ENCODE peak calls at places on chromosomes 13 and 19, in five cellular contexts. One of them, this sample, is unnamed.

GRCh38 chr13:109500146-109500773 is 286.1 kb downstream of the IRS2 start:
- DNase-seq in left ventricle myocardium inferior: no peak
- DNase-seq in pancreas: no peak
- DNase-seq in body of pancreas: no peak
- DNase-seq in fibroblast of mammary gland: peak; percentile 21
- DNase-seq in this sample: no peak

GRCh38 chr19:48565090-48565489 is 13.1 kb downstream of the SULT2B1 start:
- DNase-seq in body of pancreas: no peak
- DNase-seq in pancreas: no peak
- DNase-seq in left ventricle myocardium inferior: no peak
- DNase-seq in fibroblast of mammary gland: peak; percentile 70
- DNase-seq in this sample: no peak

GRCh38 chr19:45468159-45468651 is 409 bp downstream of the FOSB start:
- DNase-seq in pancreas: peak; percentile 67
- DNase-seq in fibroblast of mammary gland: no peak
- DNase-seq in left ventricle myocardium inferior: no peak
- DNase-seq in body of pancreas: peak; percentile 46
- DNase-seq in this sample: no peak

GRCh38 chr13:105462981-105463380 is 1072.5 kb downstream of the EFNB2 start:
- DNase-seq in pancreas: no peak
- DNase-seq in fibroblast of mammary gland: no peak
- DNase-seq in left ventricle myocardium inferior: no peak
- DNase-seq in body of pancreas: no peak
- DNase-seq in this sample: no peak

GRCh38 chr13:113432509-113433270 is 20.6 kb downstream of the ADPRHL1 start:
- DNase-seq in fibroblast of mammary gland: no peak
- DNase-seq in pancreas: no peak
- DNase-seq in body of pancreas: no peak
- DNase-seq in left ventricle myocardium inferior: no peak
- DNase-seq in this sample: no peak

GRCh38 chr13:26112843-26113242 is 61.0 kb upstream of the SHISA2 start:
- DNase-seq in fibroblast of mammary gland: no peak
- DNase-seq in pancreas: no peak
- DNase-seq in body of pancreas: no peak
- DNase-seq in left ventricle myocardium inferior: no peak
- DNase-seq in this sample: no peak

GRCh38 chr19:17390665-17391370 is 3.2 kb downstream of the CCDC194 start:
- DNase-seq in pancreas: peak; percentile 90
- DNase-seq in left ventricle myocardium inferior: peak; percentile 89
- DNase-seq in fibroblast of mammary gland: peak; percentile 80
- DNase-seq in body of pancreas: peak; percentile 80
- DNase-seq in this sample: peak; percentile 97

GRCh38 chr19:40279120-40279551 is 6.0 kb downstream of the AKT2 start:
- DNase-seq in body of pancreas: peak; percentile 41
- DNase-seq in pancreas: no peak
- DNase-seq in left ventricle myocardium inferior: peak; percentile 80
- DNase-seq in fibroblast of mammary gland: peak; percentile 62
- DNase-seq in this sample: no peak

GRCh38 chr19:9565900-9566705 is 18.2 kb downstream of the ZNF121 start:
- DNase-seq in left ventricle myocardium inferior: no peak
- DNase-seq in pancreas: no peak
- DNase-seq in body of pancreas: no peak
- DNase-seq in fibroblast of mammary gland: peak; percentile 47
- DNase-seq in this sample: no peak

GRCh38 chr13:34357435-34358232 is 539.7 kb downstream of the RFC3 start:
- DNase-seq in pancreas: no peak
- DNase-seq in fibroblast of mammary gland: peak; percentile 73
- DNase-seq in left ventricle myocardium inferior: no peak
- DNase-seq in body of pancreas: peak; percentile 16
- DNase-seq in this sample: no peak

GRCh38 chr13:75869981-75870380 is 233.9 kb downstream of the LMO7 start:
- DNase-seq in left ventricle myocardium inferior: no peak
- DNase-seq in pancreas: no peak
- DNase-seq in body of pancreas: no peak
- DNase-seq in fibroblast of mammary gland: no peak
- DNase-seq in this sample: no peak

GRCh38 chr13:95607363-95607762 is 37.1 kb downstream of the DZIP1 start:
- DNase-seq in body of pancreas: no peak
- DNase-seq in pancreas: no peak
- DNase-seq in left ventricle myocardium inferior: no peak
- DNase-seq in fibroblast of mammary gland: peak; percentile 83
- DNase-seq in this sample: no peak

GRCh38 chr13:113629814-113630213 is 28.2 kb downstream of the ATP4B start:
- DNase-seq in pancreas: peak; percentile 25
- DNase-seq in body of pancreas: no peak
- DNase-seq in fibroblast of mammary gland: no peak
- DNase-seq in left ventricle myocardium inferior: peak; percentile 11
- DNase-seq in this sample: no peak

GRCh38 chr13:106407338-106407737 is 128.1 kb downstream of the EFNB2 start:
- DNase-seq in left ventricle myocardium inferior: no peak
- DNase-seq in fibroblast of mammary gland: no peak
- DNase-seq in body of pancreas: no peak
- DNase-seq in pancreas: no peak
- DNase-seq in this sample: no peak

GRCh38 chr13:29926077-29926476 is 75.7 kb upstream of the UBL3 start:
- DNase-seq in left ventricle myocardium inferior: no peak
- DNase-seq in pancreas: no peak
- DNase-seq in body of pancreas: no peak
- DNase-seq in fibroblast of mammary gland: no peak
- DNase-seq in this sample: no peak

GRCh38 chr13:39892731-39893293 is 237.3 kb downstream of the COG6 start:
- DNase-seq in body of pancreas: no peak
- DNase-seq in pancreas: no peak
- DNase-seq in fibroblast of mammary gland: peak; percentile 65
- DNase-seq in left ventricle myocardium inferior: peak; percentile 33
- DNase-seq in this sample: no peak

GRCh38 chr13:66048888-66049287 is 1181.2 kb downstream of the PCDH9 start:
- DNase-seq in pancreas: no peak
- DNase-seq in body of pancreas: no peak
- DNase-seq in fibroblast of mammary gland: no peak
- DNase-seq in left ventricle myocardium inferior: no peak
- DNase-seq in this sample: no peak

GRCh38 chr13:110464547-110465343 is 96.8 kb downstream of the RAB20 start:
- DNase-seq in body of pancreas: no peak
- DNase-seq in left ventricle myocardium inferior: no peak
- DNase-seq in pancreas: no peak
- DNase-seq in fibroblast of mammary gland: no peak
- DNase-seq in this sample: no peak

GRCh38 chr19:30312582-30313352 is 59.4 kb upstream of the ZNF536 start:
- DNase-seq in left ventricle myocardium inferior: no peak
- DNase-seq in pancreas: no peak
- DNase-seq in body of pancreas: no peak
- DNase-seq in fibroblast of mammary gland: no peak
- DNase-seq in this sample: peak; percentile 72

GRCh38 chr13:21671793-21672680 is 1.2 kb downstream of the FGF9 start:
- DNase-seq in body of pancreas: no peak
- DNase-seq in fibroblast of mammary gland: no peak
- DNase-seq in pancreas: no peak
- DNase-seq in left ventricle myocardium inferior: no peak
- DNase-seq in this sample: no peak

GRCh38 chr19:16825312-16826168 is 3.7 kb upstream of the SIN3B start:
- DNase-seq in fibroblast of mammary gland: peak; percentile 87
- DNase-seq in body of pancreas: peak; percentile 47
- DNase-seq in left ventricle myocardium inferior: peak; percentile 58
- DNase-seq in pancreas: no peak
- DNase-seq in this sample: peak; percentile 92

GRCh38 chr13:110922506-110922905 is 7.6 kb upstream of the ANKRD10 start:
- DNase-seq in left ventricle myocardium inferior: no peak
- DNase-seq in body of pancreas: no peak
- DNase-seq in fibroblast of mammary gland: no peak
- DNase-seq in pancreas: no peak
- DNase-seq in this sample: no peak

GRCh38 chr13:100088282-100088647 is 628 bp upstream of the PCCA start:
- DNase-seq in body of pancreas: no peak
- DNase-seq in left ventricle myocardium inferior: no peak
- DNase-seq in fibroblast of mammary gland: no peak
- DNase-seq in pancreas: no peak
- DNase-seq in this sample: no peak
- H3K4me3 ChIP-seq in body of pancreas: peak overlapping the region; percentile 59
- H3K4me3 ChIP-seq in left ventricle myocardium inferior: peak overlapping the region; percentile 77
- H3K4me3 ChIP-seq in fibroblast of mammary gland: peak overlapping the region; percentile 87
- H3K4me3 ChIP-seq in pancreas: peak overlapping the region; percentile 79
- H3K4me3 ChIP-seq in this sample: peak overlapping the region; percentile 81

GRCh38 chr19:12965812-12966135 is 3.6 kb upstream of the DAND5 start:
- DNase-seq in pancreas: no peak
- DNase-seq in left ventricle myocardium inferior: no peak
- DNase-seq in fibroblast of mammary gland: no peak
- DNase-seq in body of pancreas: no peak
- DNase-seq in this sample: no peak
- TF ChIP-seq CTCF in pancreas: no peak
- TF ChIP-seq CTCF in left ventricle myocardium inferior: no peak
- TF ChIP-seq CTCF in fibroblast of mammary gland: no peak
- TF ChIP-seq CTCF in body of pancreas: no peak
- TF ChIP-seq CTCF in this sample: no peak

DNA sequence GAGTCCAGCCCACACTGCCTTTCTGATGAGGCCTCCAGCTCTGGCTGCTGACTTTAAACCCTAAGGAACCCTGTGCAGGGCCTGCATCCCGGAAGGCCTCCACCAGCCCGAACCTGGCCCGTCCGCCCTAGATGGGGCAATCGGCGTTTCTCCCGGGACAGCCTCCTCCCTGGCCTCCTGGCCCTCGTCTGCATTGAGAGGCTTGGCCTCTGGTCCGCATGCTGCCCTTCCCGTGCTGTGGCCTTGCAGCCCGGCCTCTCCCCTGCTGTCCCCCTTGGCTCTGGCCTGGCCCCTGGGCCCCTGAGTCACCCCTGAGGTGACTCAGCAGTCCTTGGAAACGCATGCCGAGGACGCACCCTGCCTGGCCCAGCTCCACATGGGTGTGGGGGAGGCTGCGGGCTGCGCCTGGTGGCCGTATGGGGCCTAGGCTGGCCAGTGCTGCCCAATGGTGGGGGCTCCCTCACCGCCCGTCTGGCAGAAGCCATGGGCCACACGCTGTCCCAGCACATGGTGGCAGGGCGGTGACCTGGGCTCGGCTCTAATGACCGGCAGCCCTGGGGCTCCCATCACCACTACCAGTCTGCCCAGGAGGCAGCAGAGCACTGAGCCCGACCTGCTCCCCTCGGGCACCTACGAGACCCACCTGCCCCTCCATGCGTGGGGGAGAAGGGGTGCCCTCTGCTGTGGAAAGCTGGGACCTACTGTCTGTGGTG is 25.7 kb downstream of the SH3GL1 start:
- DNase-seq in pancreas: no peak
- DNase-seq in body of pancreas: peak; percentile 84
- DNase-seq in left ventricle myocardium inferior: peak; percentile 78
- DNase-seq in fibroblast of mammary gland: peak; percentile 96
- DNase-seq in this sample: peak; percentile 77
- H3K4me3 ChIP-seq in pancreas: no peak overlapping the region
- H3K4me3 ChIP-seq in body of pancreas: no peak overlapping the region
- H3K4me3 ChIP-seq in left ventricle myocardium inferior: peak overlapping the region; percentile 37
- H3K4me3 ChIP-seq in fibroblast of mammary gland: no peak overlapping the region
- H3K4me3 ChIP-seq in this sample: no peak overlapping the region

GRCh38 chr13:63120883-63121282 is 1705.2 kb upstream of the PCDH20 start:
- DNase-seq in fibroblast of mammary gland: no peak
- DNase-seq in left ventricle myocardium inferior: no peak
- DNase-seq in body of pancreas: no peak
- DNase-seq in pancreas: no peak
- DNase-seq in this sample: no peak

DNA sequence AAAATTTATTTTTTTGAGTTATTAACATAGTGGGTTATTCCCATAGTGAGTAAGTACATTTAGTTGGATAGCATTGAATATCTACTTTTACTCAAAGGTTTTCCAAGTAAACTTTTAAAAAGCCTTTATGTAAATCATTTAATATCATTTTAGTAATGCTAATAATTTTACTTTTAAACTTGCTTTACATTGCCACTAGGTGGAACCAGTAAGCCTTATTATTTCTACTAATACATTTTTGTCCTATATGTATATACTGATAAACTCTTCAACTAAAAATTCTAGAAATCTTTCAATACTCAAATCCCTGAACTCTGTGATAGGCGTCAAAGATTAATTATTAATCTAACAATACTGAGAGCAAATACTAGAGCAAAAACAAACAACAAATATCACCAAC is 1709.2 kb upstream of the PCDH20 start:
- DNase-seq in pancreas: no peak
- DNase-seq in body of pancreas: no peak
- DNase-seq in left ventricle myocardium inferior: no peak
- DNase-seq in fibroblast of mammary gland: peak; percentile 50
- DNase-seq in this sample: no peak
- TF ChIP-seq CTCF in pancreas: peak; percentile 43
- TF ChIP-seq CTCF in body of pancreas: peak; percentile 25
- TF ChIP-seq CTCF in left ventricle myocardium inferior: peak; percentile 26
- TF ChIP-seq CTCF in fibroblast of mammary gland: peak; percentile 33
- TF ChIP-seq CTCF in this sample: no peak

GRCh38 chr19:39263912-39264305 is 4.3 kb upstream of the IFNL2 start:
- DNase-seq in left ventricle myocardium inferior: no peak
- DNase-seq in pancreas: peak; percentile 56
- DNase-seq in body of pancreas: no peak
- DNase-seq in fibroblast of mammary gland: no peak
- DNase-seq in this sample: peak; percentile 76

GRCh38 chr19:39261704-39262103 is 6.5 kb upstream of the IFNL2 start:
- DNase-seq in body of pancreas: no peak
- DNase-seq in fibroblast of mammary gland: no peak
- DNase-seq in left ventricle myocardium inferior: no peak
- DNase-seq in pancreas: no peak
- DNase-seq in this sample: no peak

GRCh38 chr19:39262496-39262895 is 5.7 kb upstream of the IFNL2 start:
- DNase-seq in fibroblast of mammary gland: no peak
- DNase-seq in left ventricle myocardium inferior: no peak
- DNase-seq in body of pancreas: no peak
- DNase-seq in pancreas: no peak
- DNase-seq in this sample: no peak

GRCh38 chr19:39264306-39265290 is 3.6 kb upstream of the IFNL2 start:
- DNase-seq in fibroblast of mammary gland: no peak
- DNase-seq in pancreas: peak; percentile 58
- DNase-seq in body of pancreas: no peak
- DNase-seq in left ventricle myocardium inferior: no peak
- DNase-seq in this sample: no peak

DNA sequence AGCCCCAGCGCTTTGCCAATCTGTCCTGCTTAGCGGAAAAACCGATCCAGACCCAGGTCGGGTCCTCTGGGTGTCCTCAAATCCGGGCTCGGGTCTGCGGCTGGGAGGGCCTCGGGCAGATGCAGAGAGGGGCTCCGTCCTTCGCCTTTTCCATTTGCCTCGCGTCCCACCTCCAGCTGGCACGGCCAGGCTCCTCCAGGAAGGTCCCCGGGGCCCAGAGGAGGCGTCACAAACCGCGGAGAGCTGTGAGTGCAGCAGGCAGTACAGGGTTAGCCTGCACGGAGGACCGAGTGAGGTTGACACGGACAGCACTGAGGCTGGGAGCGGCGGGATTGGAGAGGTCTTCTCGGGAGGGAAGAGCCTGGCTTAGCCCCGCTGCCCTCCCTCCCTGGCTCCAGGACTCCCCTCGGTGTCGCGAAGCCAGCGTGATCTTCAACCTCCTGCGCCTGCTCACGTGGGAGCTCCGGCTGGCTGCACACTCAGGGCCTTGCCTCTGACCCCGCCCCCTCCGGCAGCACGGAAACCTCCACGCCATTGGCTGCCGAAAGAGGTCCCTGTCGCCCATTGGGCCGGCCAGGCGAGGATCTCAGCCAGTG is 2.8 kb upstream of the IFNL2 start:
- DNase-seq in left ventricle myocardium inferior: no peak
- DNase-seq in pancreas: peak; percentile 51
- DNase-seq in fibroblast of mammary gland: no peak
- DNase-seq in body of pancreas: no peak
- DNase-seq in this sample: no peak
- H3K4me3 ChIP-seq in left ventricle myocardium inferior: no peak overlapping the region
- H3K4me3 ChIP-seq in pancreas: no peak overlapping the region
- H3K4me3 ChIP-seq in fibroblast of mammary gland: no peak overlapping the region
- H3K4me3 ChIP-seq in body of pancreas: no peak overlapping the region
- H3K4me3 ChIP-seq in this sample: no peak overlapping the region

GRCh38 chr13:31328549-31329229 is 128.9 kb downstream of the B3GLCT start:
- DNase-seq in left ventricle myocardium inferior: no peak
- DNase-seq in fibroblast of mammary gland: peak; percentile 51
- DNase-seq in body of pancreas: no peak
- DNase-seq in pancreas: no peak
- DNase-seq in this sample: no peak
- TF ChIP-seq CTCF in left ventricle myocardium inferior: no peak
- TF ChIP-seq CTCF in fibroblast of mammary gland: no peak
- TF ChIP-seq CTCF in body of pancreas: no peak
- TF ChIP-seq CTCF in pancreas: no peak
- TF ChIP-seq CTCF in this sample: no peak